ENCODE peak calls at places on chromosomes 12 and 14, in seven cellular contexts. M, S, N, Q, W, K and Z are unnamed samples.

GRCh38 chr12:79119796-79120195 is 255.2 kb downstream of the SYT1 start:
- DNase-seq in S (no peak), N (no peak), W (peak), Q (no peak), K (no peak), M (no peak), Z (no peak)

GRCh38 chr12:95605087-95605486 is 53.8 kb upstream of the USP44 start:
- DNase-seq in S (peak), Q (no peak), N (no peak), M (no peak), K (no peak), W (no peak), Z (peak)

GRCh38 chr12:110270125-110270962 is 10.7 kb upstream of the ATP2A2 start:
- DNase-seq in K (no peak), Q (no peak), M (no peak), S (peak), W (peak), N (no peak), Z (peak)

GRCh38 chr12:125286005-125286727 is 220.9 kb downstream of the AACS start:
- DNase-seq in K (no peak), M (no peak), W (no peak), Q (no peak), N (no peak), S (no peak), Z (no peak)

GRCh38 chr12:29783773-29784666 is at the start of gene TMTC1:
- DNase-seq in Q (peak), K (no peak), W (peak), S (peak), N (no peak), M (peak), Z (peak)

GRCh38 chr14:99025418-99025817 is 246.6 kb downstream of the BCL11B start:
- DNase-seq in M (no peak), S (no peak), Q (no peak), W (no peak), N (no peak), K (no peak), Z (no peak)

GRCh38 chr12:89259831-89260230 is 92.5 kb downstream of the DUSP6 start:
- DNase-seq in M (no peak), W (no peak), N (no peak), Q (no peak), S (peak), K (no peak), Z (no peak)

GRCh38 chr14:92581966-92582566 is 68.5 kb downstream of the RIN3 start:
- DNase-seq in W (no peak), S (no peak), Q (no peak), K (no peak), M (no peak), N (no peak), Z (no peak)

GRCh38 chr12:75658826-75659823 is 147.7 kb upstream of the KRR1 start:
- DNase-seq in M (no peak), S (peak), K (peak), W (no peak), Q (no peak), N (peak), Z (peak)

GRCh38 chr12:102824218-102824835 is 92.7 kb downstream of the PAH start:
- DNase-seq in M (peak), Q (no peak), W (peak), K (no peak), N (no peak), S (peak), Z (peak)

GRCh38 chr14:61503167-61503801 is 181.9 kb downstream of the PRKCH start:
- DNase-seq in Q (no peak), S (no peak), M (no peak), N (no peak), K (no peak), W (no peak), Z (peak)

GRCh38 chr12:116389990-116390655 is 112.6 kb upstream of the MED13L start:
- DNase-seq in W (no peak), Q (no peak), K (peak), N (peak), S (peak), M (no peak), Z (peak)

GRCh38 chr14:38108681-38109080 is 99.0 kb upstream of the SSTR1 start:
- DNase-seq in N (peak), K (no peak), S (peak), W (no peak), M (no peak), Q (no peak), Z (no peak)

GRCh38 chr12:12010277-12011031 is 60.3 kb upstream of the BCL2L14 start:
- DNase-seq in W (no peak), S (peak), N (no peak), M (peak), Q (peak), K (no peak), Z (no peak)

GRCh38 chr12:69102856-69103255 is 136.5 kb upstream of the CPSF6 start:
- DNase-seq in W (no peak), K (no peak), S (no peak), N (no peak), M (no peak), Q (no peak), Z (no peak)

GRCh38 chr12:503111-503761 is 43.5 kb downstream of the B4GALNT3 start:
- DNase-seq in W (no peak), S (peak), K (peak), M (no peak), Q (peak), N (no peak), Z (peak)

GRCh38 chr14:73742520-73743238 is 28.5 kb upstream of the PNMA1 start:
- DNase-seq in K (no peak), S (no peak), M (no peak), Q (no peak), W (no peak), N (no peak), Z (no peak)

GRCh38 chr14:70257526-70257925 is 68.8 kb upstream of the SLC8A3 start:
- DNase-seq in S (peak), W (peak), Q (no peak), N (no peak), M (no peak), K (peak), Z (peak)

GRCh38 chr14:99148131-99148530 is 123.9 kb downstream of the BCL11B start:
- DNase-seq in M (no peak), S (no peak), N (no peak), Q (no peak), K (no peak), W (no peak), Z (no peak)

GRCh38 chr14:32567543-32568384 is 238.7 kb downstream of the AKAP6 start:
- DNase-seq in N (no peak), S (peak), K (no peak), W (no peak), Q (no peak), M (no peak), Z (peak)

GRCh38 chr14:92551066-92551841 is 37.7 kb downstream of the RIN3 start:
- DNase-seq in M (no peak), K (no peak), Q (no peak), S (no peak), N (no peak), W (no peak), Z (no peak)

GRCh38 chr14:94702629-94703028 is 67.3 kb downstream of the GSC start:
- DNase-seq in W (no peak), M (no peak), K (no peak), N (no peak), Q (no peak), S (no peak), Z (peak)

GRCh38 chr12:40692617-40693502 is 621 bp downstream of the CNTN1 start:
- DNase-seq in Q (peak), N (no peak), K (no peak), S (no peak), M (no peak), W (peak), Z (peak)

GRCh38 chr14:50594577-50595316 is 34.8 kb downstream of the ATL1 start:
- DNase-seq in W (peak), S (no peak), N (no peak), K (no peak), M (no peak), Q (no peak), Z (no peak)

GRCh38 chr12:110079477-110080400 is 31.4 kb upstream of the C12orf76 start:
- DNase-seq in N (no peak), K (no peak), S (no peak), Q (peak), W (no peak), M (peak), Z (no peak)

GRCh38 chr12:32671930-32672785 is 6.9 kb upstream of the DNM1L start:
- DNase-seq in W (peak), Q (no peak), M (no peak), K (peak), N (peak), S (peak), Z (peak)

GRCh38 chr14:91878274-91878673 is 10.9 kb upstream of the TC2N start:
- DNase-seq in W (no peak), K (no peak), S (no peak), Q (no peak), N (no peak), M (no peak), Z (no peak)

DNA sequence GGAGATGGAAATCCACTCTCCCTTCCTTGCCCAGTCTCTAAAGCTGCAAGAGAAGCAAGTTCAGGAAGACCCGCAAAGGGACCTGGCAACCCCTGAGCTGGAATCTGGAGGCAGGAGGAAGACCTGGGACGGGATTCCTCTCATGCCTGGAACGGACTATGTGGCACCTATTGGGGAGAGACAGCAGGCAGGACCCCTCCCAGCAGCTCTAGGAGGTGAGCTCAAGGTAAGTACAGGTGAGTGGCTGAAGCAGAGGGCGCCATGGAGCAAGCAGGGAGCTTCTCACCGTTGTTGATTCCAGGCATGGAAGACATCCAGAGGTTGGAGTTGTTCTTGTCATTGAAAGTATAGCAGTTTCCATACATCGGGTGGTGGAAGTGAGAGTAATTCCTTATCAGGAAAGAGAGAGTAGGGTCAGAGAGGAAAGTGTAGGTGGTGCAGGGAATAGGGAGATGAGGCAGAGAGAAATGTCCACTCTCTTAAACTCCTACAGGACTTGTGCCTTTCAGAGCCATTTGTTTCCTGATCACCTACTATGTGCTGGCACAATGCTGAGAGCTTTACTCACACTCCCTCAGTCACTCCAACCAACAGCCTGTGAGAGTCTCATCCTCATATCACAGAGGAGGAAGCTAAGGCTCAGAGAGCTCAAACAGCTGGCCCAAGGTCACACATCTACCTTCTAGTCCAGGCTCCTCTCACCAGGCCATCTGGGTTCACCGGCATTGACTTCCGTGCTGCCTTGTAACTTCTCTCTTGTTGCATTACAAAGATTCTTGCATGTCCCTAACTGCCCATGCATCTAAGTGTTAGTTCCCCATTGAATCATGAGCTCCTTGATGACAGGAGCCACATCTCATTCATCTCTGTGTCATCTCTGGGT is 13.9 kb upstream of the TNFRSF1A start:
- DNase-seq in K (no peak), S (no peak), M (no peak), Q (no peak), N (no peak), W (no peak), Z (no peak)
- TF ChIP-seq CTCF in K (peak), S (peak), M (no peak), Q (no peak), N (no peak), W (no peak), Z (peak)

GRCh38 chr12:113143959-113144358 is 5.6 kb upstream of the CFAP73 start:
- DNase-seq in Q (no peak), S (no peak), K (no peak), N (no peak), M (no peak), W (no peak), Z (no peak)

GRCh38 chr12:113145720-113146551 is 3.6 kb upstream of the CFAP73 start:
- DNase-seq in Q (no peak), N (no peak), M (no peak), K (no peak), S (no peak), W (no peak), Z (no peak)

GRCh38 chr12:113146999-113147398 is 2.5 kb upstream of the CFAP73 start:
- DNase-seq in Q (no peak), K (no peak), N (no peak), S (no peak), M (no peak), W (no peak), Z (no peak)

GRCh38 chr12:113142886-113143329 is 6.6 kb upstream of the CFAP73 start:
- DNase-seq in S (no peak), M (no peak), Q (no peak), K (no peak), N (no peak), W (no peak), Z (no peak)

DNA sequence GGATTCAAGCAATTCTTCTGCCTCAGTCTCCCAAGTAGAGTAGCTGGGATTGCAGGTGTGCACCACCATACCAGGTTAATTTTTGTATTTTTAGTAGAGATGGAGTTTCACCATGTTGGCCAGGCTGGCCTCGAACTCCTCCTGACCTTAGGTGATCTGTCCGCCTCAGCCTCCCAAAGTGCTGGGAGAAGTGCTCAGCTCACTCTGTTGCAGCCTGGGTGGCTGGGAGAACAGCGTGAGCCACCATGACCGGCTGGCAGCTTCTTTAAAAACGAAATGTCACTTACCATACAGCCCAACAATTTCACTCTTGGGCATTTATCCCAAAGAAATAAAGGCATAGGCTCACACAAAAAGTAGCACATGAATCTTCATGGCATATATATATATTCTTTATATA is 4.8 kb upstream of the CFAP73 start:
- DNase-seq in K (no peak), W (no peak), S (no peak), N (no peak), M (no peak), Q (no peak), Z (no peak)
- H3K4me3 ChIP-seq in K (no peak), W (no peak), S (no peak), N (no peak), M (no peak), Q (no peak), Z (no peak)

GRCh38 chr12:85156569-85156968 is 120.4 kb downstream of the LRRIQ1 start:
- DNase-seq in Q (no peak), W (no peak), N (no peak), K (no peak), S (peak), M (no peak), Z (no peak)

GRCh38 chr12:85157023-85157626 is 121.0 kb downstream of the LRRIQ1 start:
- DNase-seq in S (no peak), K (no peak), Q (no peak), N (no peak), W (no peak), M (no peak), Z (no peak)

DNA sequence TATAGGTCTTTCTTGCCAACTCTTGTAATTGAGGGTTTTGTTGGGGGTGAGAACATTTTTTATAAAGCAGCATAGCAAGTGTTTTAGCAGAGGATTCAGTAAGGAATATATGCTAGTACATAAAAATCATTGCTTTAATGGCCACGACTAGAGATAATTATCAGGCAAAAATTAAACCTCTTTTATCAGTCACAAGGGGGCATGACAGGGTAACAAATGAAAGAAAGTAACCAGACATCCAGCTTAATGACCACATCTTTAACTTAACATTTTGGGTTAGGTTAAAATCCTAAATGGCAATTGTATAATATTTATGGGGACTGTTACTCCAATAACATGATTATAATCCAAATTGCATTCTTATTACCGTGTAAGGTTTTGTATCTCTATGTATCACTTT is 119.6 kb downstream of the LRRIQ1 start:
- DNase-seq in Q (no peak), W (peak), M (no peak), S (peak), K (peak), N (no peak), Z (peak)
- TF ChIP-seq CTCF in Q (no peak), W (peak), M (no peak), S (peak), K (peak), N (no peak), Z (peak)

DNA sequence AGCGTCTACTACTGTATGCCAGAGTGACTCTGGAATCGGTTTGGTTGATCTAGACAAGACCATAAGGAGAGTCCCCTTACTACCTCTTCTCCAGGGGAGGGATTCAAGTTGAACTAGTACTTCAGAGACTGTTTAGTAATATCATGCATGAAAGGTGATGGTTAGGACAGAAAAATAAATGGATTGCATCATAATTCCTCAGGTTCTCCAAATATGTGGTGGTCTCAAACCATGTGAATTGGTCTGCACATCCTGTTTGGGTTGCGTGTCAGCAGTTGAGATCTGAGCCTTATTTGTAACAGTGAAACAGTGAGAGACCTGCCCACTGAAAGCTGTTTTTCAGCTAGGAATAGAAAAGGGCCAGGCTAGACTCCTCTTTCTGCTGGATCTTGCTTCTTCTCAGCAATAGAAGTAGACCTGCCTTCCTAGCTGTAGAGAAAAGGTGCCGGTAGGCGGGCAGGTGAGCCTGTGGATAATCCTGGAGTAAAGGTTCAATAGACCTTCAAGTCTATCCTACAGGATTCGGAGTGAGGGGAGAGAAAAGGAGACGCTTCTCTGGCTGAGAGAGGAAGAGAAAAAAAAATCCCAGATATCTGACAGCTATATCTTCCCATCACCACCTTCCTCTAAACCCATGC is 258.5 kb upstream of the E2F7 start:
- DNase-seq in Q (no peak), S (no peak), N (no peak), W (no peak), M (no peak), K (no peak), Z (no peak)
- H3K4me3 ChIP-seq in Q (no peak), S (no peak), N (no peak), W (no peak), M (peak), K (no peak), Z (no peak)

GRCh38 chr12:131116437-131117117 is 162.9 kb downstream of the ADGRD1 start:
- DNase-seq in W (peak), M (no peak), N (peak), K (no peak), Q (no peak), S (peak), Z (no peak)
- TF ChIP-seq CTCF in W (peak), M (peak), N (peak), K (peak), Q (no peak), S (peak), Z (no peak)

DNA sequence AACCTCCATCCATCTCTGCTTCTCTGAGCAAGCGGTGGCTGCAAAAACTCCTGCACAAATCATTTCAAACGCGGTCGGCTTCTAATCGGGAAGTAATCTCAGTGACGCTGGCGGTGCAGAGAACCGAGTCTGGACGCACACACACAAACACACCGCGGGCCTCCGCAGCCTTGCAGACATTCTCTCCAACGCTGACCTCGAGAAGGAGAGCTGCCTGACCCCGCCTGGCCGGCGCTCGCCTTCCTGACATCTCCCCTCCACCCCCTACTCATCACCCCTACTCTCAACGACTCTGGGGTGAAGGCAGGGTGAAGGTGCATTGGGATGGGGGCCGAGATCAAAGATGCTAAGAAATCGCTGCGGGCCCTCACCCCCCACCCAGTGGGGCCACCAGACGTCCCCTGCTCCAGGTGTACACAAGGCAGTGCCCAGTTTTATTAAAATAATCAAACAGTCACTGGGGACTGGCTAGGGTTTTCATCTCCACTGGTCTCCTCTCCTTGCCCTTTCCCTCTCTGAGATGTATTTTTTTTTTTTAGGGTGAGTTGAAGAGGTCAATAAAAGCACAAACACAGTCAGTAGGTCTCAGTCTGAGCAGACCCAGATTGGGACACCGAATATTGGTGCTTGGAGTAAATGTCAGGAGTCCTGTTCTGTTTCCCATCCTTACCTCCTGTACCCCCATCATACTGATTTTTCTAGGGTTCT is 536 bp upstream of the TBX5 start:
- DNase-seq in Q (no peak), M (no peak), N (no peak), W (peak), K (no peak), S (no peak), Z (no peak)
- H3K4me3 ChIP-seq in Q (peak), M (peak), N (peak), W (no peak), K (no peak), S (no peak), Z (no peak)